ENCODE peak calls at places on chromosomes 7 and 10, in six cellular contexts. J is NT2/D1, E is HepG2, O is H1, F is HCT116, Y is GM12878. T is an unnamed sample.

GRCh38 chr10:88493676-88494483 is 89.2 kb downstream of the RNLS start:
- DNase-seq in E (no peak), O (no peak), F (no peak), J (no peak), Y (no peak), T (no peak)

GRCh38 chr10:5898163-5898562 is 8.1 kb downstream of the FBH1 start:
- DNase-seq in F (no peak), O (no peak), E (no peak), J (no peak), Y (no peak), T (no peak)

GRCh38 chr10:5159126-5159525 is 25.8 kb downstream of the AKR1C8 start:
- DNase-seq in O (no peak), J (no peak), F (no peak), Y (no peak), E (no peak), T (no peak)

GRCh38 chr7:127477285-127478039 is 85.0 kb upstream of the ZNF800 start:
- DNase-seq in F (no peak), O (no peak), Y (no peak), E (no peak), J (no peak), T (no peak)

GRCh38 chr10:71260622-71261325 is 48.4 kb downstream of the UNC5B start:
- DNase-seq in F (peak; percentile 47), O (no peak), J (no peak), Y (no peak), E (no peak), T (no peak)

GRCh38 chr7:87151701-87152111 is 547 bp upstream of the DMTF1 start:
- DNase-seq in E (no peak), F (no peak), J (no peak), O (no peak), Y (no peak), T (no peak)

GRCh38 chr10:131982796-131983195 is 1.1 kb upstream of the BNIP3 start:
- DNase-seq in J (no peak), O (no peak), F (no peak), E (no peak), Y (no peak), T (no peak)

GRCh38 chr7:33677556-33677955 is 227.8 kb upstream of the BMPER start:
- DNase-seq in F (no peak), Y (no peak), E (no peak), O (no peak), J (no peak), T (no peak)

GRCh38 chr10:102813734-102814455 is 23.3 kb downstream of the CYP17A1 start:
- DNase-seq in F (no peak), Y (no peak), O (no peak), J (no peak), E (peak; percentile 58), T (no peak)

GRCh38 chr10:102814873-102815661 is 22.1 kb downstream of the CYP17A1 start:
- DNase-seq in Y (no peak), E (peak; percentile 90), F (no peak), O (no peak), J (no peak), T (peak; percentile 31)

GRCh38 chr10:102813017-102813541 is 24.1 kb downstream of the CYP17A1 start:
- DNase-seq in Y (no peak), E (no peak), F (no peak), O (no peak), J (no peak), T (no peak)

GRCh38 chr10:102815790-102816549 is 21.2 kb downstream of the CYP17A1 start:
- DNase-seq in J (peak; percentile 11), O (no peak), Y (no peak), E (no peak), F (no peak), T (no peak)

DNA sequence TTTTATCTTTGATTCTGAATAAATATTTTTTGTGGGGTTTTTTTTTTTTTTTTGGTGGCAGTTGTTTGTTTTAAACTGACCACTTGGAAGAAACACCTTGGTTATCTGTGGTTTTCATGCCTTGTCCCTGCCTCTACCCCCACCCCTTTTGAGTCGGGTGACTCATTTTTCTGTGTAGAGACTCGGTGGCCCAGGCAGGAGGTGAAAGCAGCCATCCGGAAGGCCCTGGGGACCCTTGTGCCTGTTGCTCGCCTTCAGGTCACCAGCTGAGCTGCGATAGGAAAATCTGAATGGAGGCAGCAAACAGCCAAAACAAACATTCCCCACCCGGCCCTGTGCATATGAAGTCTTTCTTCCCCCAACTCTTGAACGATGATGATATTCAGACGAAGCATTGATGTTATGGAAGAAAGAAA is 22.7 kb downstream of the CYP17A1 start:
- DNase-seq in F (no peak), J (no peak), O (no peak), E (peak; percentile 76), Y (no peak), T (no peak)
- TF ChIP-seq YY1 in F (no peak), J (no peak), O (no peak), E (no peak), Y (no peak), T (no peak)

DNA sequence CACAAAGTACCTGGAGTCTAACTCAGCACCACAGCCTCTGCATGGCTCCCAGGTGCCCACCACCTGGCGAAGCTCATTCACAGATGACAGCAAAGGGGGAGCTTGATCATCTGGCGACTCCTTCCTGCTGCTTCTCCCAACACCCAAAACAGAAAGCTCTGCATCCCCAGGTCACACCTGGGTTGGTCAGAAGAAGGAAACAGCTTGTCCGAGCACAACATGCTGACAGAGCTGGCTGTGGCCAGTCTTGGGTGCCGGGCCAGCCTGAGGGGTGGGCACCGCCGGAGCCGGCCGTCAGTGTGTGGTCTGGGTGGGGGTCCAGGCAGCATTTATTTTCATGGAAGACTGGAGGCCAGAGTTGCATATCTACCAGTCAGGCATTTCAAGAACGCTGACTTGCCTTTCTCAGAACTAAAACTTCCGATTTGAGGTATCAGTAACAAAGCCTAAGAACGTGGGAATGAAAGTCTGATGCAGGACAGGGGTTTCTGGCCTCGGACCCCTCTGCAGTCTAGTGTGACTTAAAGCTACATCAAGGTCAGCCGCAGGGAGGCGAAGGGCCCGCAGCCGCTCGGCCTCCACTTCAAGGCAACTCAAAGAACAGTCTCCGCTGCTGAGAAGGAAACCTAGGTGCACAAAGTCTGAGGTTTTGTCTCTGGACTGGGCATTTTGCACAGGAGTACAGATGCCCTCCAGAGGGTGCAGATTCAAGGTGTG is 109.6 kb downstream of the CYTH3 start:
- DNase-seq in J (no peak), E (no peak), O (no peak), F (no peak), Y (no peak), T (no peak)
- TF ChIP-seq YY1 in J (no peak), E (no peak), O (no peak), F (no peak), Y (no peak), T (no peak)

DNA sequence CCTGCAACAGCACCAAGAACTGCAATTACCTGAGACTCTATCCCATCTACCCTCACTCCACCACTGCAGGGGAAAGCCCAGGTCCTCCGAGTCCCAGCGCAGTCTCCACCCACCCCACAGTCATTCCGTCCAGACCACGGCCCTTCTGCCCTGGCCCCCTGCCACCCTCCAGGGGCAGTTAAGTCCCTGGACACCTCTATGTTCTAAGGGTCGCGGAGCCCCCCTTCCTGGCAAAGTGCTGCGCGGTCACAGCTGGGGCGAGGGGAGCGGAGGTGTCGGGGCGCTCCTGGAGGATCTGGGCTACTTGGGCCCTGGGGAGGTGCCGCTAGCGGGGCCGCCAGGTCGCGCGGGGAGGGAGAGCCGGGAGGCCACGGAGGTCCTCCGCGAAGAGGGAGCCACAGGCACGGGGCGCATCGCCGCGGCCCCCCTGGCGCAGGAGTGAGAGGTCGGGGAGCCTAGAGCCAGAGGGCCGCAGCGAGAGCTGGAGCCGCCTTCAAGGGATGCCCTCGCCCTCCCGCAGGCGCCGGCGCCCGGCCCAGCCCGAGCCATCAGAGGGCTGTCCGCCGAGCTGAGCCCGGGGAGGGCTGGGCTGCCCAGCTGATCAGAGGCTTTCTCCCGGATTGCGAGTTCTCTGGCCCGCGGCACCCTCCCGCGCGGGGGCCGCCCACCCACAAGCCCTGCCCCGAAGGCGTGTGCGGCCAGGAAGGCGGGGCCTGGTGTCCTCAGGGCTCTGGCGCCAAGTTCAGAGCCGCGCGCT is 4.2 kb upstream of the ANTXRL start:
- DNase-seq in E (peak; percentile 33), F (peak; percentile 27), J (no peak), Y (no peak), O (no peak), T (peak; percentile 91)
- TF ChIP-seq YY1 in E (no peak), F (no peak), J (no peak), Y (no peak), O (no peak), T (no peak)

GRCh38 chr7:5777932-5778331 is 3.5 kb downstream of the RNF216 start:
- DNase-seq in J (no peak), O (no peak), F (no peak), E (no peak), Y (peak; percentile 15), T (no peak)

GRCh38 chr7:5776894-5777645 is 4.4 kb downstream of the RNF216 start:
- DNase-seq in Y (no peak), E (no peak), F (no peak), J (no peak), O (no peak), T (no peak)

GRCh38 chr7:5773661-5774086 is 7.8 kb downstream of the RNF216 start:
- DNase-seq in O (peak; percentile 5), E (peak; percentile 63), Y (no peak), F (peak; percentile 90), J (no peak), T (no peak)

GRCh38 chr7:5774790-5775189 is 6.7 kb downstream of the RNF216 start:
- DNase-seq in O (no peak), F (no peak), J (no peak), E (no peak), Y (no peak), T (no peak)

DNA sequence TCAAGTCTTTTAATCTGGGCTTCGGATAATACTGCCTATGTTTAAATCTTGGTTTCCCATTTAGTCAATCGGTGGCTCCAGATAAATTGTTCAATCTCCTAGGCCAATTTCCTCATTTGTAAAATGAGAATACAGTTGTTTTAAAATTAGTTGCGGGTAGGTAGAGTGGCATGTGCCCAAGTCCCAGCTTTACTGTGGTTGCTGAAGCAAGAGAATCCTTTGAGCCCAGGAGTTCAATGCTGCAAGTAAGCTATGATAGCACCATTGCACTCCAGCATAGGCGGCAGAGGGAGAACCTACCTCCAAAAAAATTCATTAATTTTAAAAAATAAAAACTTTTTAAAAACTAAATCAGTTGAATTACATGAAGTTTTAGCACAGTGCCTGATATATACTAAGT is 7.3 kb downstream of the RNF216 start:
- DNase-seq in J (no peak), Y (no peak), F (no peak), O (no peak), E (no peak), T (no peak)
- TF ChIP-seq YY1 in J (no peak), Y (no peak), F (no peak), O (no peak), E (no peak), T (no peak)

DNA sequence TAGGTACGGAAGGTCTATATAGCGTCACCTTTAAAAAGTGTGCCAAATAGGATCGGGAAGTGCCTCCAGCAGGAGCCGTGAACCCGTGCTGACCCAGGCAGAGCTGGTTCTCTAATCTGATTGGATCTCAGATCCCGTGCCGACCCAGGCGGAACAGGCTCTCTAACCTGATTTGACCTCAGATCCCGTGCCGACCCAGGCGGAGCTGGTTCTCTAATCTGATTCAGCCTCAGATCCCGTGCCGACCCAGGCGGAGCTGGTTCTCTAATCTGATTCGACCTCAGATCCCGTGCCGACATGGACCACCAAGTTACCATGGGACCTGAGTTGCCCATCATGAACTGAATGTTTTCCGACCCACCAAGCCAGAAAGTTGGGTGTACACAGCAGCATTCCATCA is 463.9 kb downstream of the PTPRN2 start:
- DNase-seq in O (no peak), J (no peak), E (no peak), Y (no peak), F (no peak), T (no peak)
- TF ChIP-seq YY1 in O (no peak), J (no peak), E (no peak), Y (no peak), F (no peak), T (no peak)